ENCODE peak calls at places on chromosomes 13 and 19, in seven cellular contexts. I is GM12891, K is stomach, W is Panc1, X is spleen, V is GM23338, P is vagina. R is an unnamed sample.

GRCh38 chr13:52006491-52007245 is 4.6 kb downstream of the ATP7B start:
- DNase-seq in V (no peak), X (no peak), W (no peak), K (no peak), P (no peak), I (no peak), R (no peak)

GRCh38 chr19:5011476-5012238 is 42.7 kb downstream of the KDM4B start:
- DNase-seq in W (no peak), I (no peak), V (no peak), P (no peak), K (no peak), X (no peak), R (no peak)

GRCh38 chr13:102800145-102801041 is 1.5 kb downstream of the BIVM start:
- DNase-seq in P (no peak), K (peak; percentile 83), I (peak; percentile 85), X (peak; percentile 95), W (peak; percentile 10), V (peak; percentile 85), R (peak; percentile 97)

GRCh38 chr13:37617162-37617561 is 18.6 kb upstream of the POSTN start:
- DNase-seq in V (peak; percentile 22), K (no peak), X (no peak), P (no peak), I (no peak), W (no peak), R (no peak)

GRCh38 chr19:38663957-38664502 is 16.6 kb downstream of the ACTN4 start:
- DNase-seq in P (no peak), V (no peak), X (peak; percentile 76), I (no peak), K (no peak), W (no peak), R (peak; percentile 57)

GRCh38 chr19:12365372-12366162 is at the start of gene ZNF442:
- DNase-seq in P (peak; percentile 97), X (peak; percentile 95), V (peak; percentile 100), I (peak; percentile 86), W (peak; percentile 69), K (peak; percentile 95), R (peak; percentile 92)

GRCh38 chr13:67632590-67632989 is 402.5 kb upstream of the PCDH9 start:
- DNase-seq in I (no peak), V (no peak), K (no peak), W (no peak), P (no peak), X (no peak), R (no peak)

GRCh38 chr13:110347535-110348308 is 40.6 kb downstream of the COL4A2 start:
- DNase-seq in X (no peak), P (no peak), W (no peak), I (no peak), K (no peak), V (no peak), R (no peak)

GRCh38 chr13:21800847-21801616 is 130.2 kb downstream of the FGF9 start:
- DNase-seq in P (no peak), W (no peak), V (peak; percentile 2), K (no peak), I (no peak), X (no peak), R (no peak)

GRCh38 chr19:18478545-18479311 is 40.8 kb upstream of the ISYNA1 start:
- DNase-seq in I (peak; percentile 82), K (peak; percentile 70), V (no peak), P (no peak), X (peak; percentile 92), W (no peak), R (peak; percentile 92)

GRCh38 chr13:73995752-73996151 is 138.5 kb downstream of the KLF12 start:
- DNase-seq in P (no peak), W (no peak), X (no peak), V (no peak), I (no peak), K (no peak), R (peak; percentile 23)

GRCh38 chr13:66803759-66804456 is 426.2 kb downstream of the PCDH9 start:
- DNase-seq in X (no peak), K (no peak), I (no peak), W (no peak), V (no peak), P (no peak), R (no peak)

GRCh38 chr19:32890841-32891240 is 21.3 kb upstream of the SLC7A9 start:
- DNase-seq in I (no peak), X (no peak), W (no peak), K (no peak), P (no peak), V (no peak), R (peak; percentile 47)

GRCh38 chr13:72431981-72432617 is 295.3 kb downstream of the MZT1 start:
- DNase-seq in I (no peak), W (no peak), V (peak; percentile 43), K (no peak), P (no peak), X (no peak), R (no peak)

GRCh38 chr19:12574036-12574435 is 22.8 kb upstream of the ZNF564 start:
- DNase-seq in P (no peak), K (no peak), X (peak; percentile 80), I (no peak), V (peak; percentile 33), W (no peak), R (no peak)

GRCh38 chr19:36169084-36169760 is 17.0 kb upstream of the COX7A1 start:
- DNase-seq in P (no peak), X (no peak), K (peak; percentile 35), W (no peak), V (peak; percentile 11), I (no peak), R (no peak)

GRCh38 chr13:66414196-66414800 is 815.8 kb downstream of the PCDH9 start:
- DNase-seq in W (no peak), P (no peak), K (no peak), X (no peak), V (no peak), I (no peak), R (no peak)

GRCh38 chr19:18119243-18120105 is 21.9 kb downstream of the MAST3 start:
- DNase-seq in W (no peak), X (peak; percentile 88), K (no peak), I (peak; percentile 64), V (peak; percentile 20), P (no peak), R (no peak)

DNA sequence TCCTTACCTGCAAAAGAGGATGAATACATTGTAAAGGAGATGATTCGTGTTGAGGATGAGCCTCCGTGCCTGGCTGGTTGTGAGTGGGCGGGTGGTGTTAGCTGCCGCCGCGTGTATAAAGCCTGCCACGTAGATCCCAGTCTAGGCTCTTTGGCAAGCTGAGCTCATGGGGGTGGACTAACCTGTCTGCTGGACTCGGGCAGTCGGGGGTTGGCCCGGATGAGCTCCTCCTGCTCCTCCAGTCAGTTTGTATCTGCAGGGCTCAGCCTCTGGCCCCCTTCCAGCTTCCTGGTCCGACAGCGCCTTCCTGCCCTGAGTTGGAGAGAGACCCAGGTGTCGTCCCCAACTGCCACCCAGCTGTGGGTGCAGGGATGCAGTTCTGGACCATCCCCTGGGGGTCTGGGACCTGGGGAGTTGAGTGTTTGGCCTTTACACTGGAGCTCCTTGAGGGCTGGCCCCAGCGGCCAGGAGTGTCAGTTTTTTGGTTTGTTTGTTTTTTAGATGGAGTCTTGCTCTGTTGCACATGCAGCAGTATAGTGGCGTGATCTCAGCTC is 20.9 kb downstream of the TECR start:
- DNase-seq in W (no peak), I (no peak), P (no peak), K (peak; percentile 34), X (no peak), V (no peak), R (no peak)
- TF ChIP-seq POLR2AphosphoS5 in W (no peak), I (no peak), P (no peak), K (no peak), X (no peak), V (no peak), R (no peak)

DNA sequence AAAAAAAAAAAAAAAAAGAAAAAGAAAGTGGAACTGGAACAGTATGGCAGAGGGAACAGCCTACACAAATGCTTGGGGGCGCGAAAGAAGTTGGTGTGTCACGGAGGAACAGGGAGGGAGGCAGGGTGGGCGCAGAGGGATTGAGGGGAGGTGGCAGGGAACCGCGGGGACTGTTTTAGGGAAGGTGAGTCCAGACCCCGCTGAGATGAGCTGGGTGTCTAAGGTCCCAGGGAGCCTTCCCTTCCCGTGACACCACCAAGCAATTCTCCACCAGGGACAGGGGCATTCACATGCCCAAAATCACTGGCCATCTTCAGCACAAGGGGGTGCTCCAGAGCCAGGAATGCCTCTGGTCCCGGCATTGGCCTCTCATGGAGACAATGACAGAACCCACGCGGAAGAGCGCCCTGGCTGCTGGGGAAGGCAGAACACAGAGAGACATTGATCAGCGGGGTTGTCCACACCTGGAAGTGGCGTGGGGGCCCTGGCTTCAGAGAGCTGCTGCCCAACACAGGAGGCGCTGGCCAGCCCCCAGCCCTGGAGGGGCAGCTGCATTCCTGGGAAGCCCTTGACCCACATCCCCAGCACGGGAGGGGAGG is 6.9 kb downstream of the PEAK3 start:
- DNase-seq in P (no peak), K (peak; percentile 69), X (peak; percentile 89), V (peak; percentile 87), I (no peak), W (no peak), R (peak; percentile 70)
- TF ChIP-seq POLR2AphosphoS5 in P (peak; percentile 36), K (peak; percentile 8), X (peak; percentile 68), V (no peak), I (peak; percentile 64), W (peak; percentile 26), R (no peak)

GRCh38 chr19:49094505-49095482 is 9.5 kb downstream of the SNRNP70 start:
- DNase-seq in W (no peak), K (no peak), V (no peak), X (no peak), I (no peak), P (no peak), R (no peak)
- TF ChIP-seq POLR2AphosphoS5 in W (no peak), K (no peak), V (no peak), X (no peak), I (no peak), P (no peak), R (no peak)

GRCh38 chr13:76837811-76838210 is 48.4 kb downstream of the KCTD12 start:
- DNase-seq in K (no peak), P (no peak), X (no peak), W (no peak), I (no peak), V (no peak), R (no peak)
- TF ChIP-seq POLR2AphosphoS5 in K (no peak), P (no peak), X (no peak), W (no peak), I (no peak), V (no peak), R (no peak)

DNA sequence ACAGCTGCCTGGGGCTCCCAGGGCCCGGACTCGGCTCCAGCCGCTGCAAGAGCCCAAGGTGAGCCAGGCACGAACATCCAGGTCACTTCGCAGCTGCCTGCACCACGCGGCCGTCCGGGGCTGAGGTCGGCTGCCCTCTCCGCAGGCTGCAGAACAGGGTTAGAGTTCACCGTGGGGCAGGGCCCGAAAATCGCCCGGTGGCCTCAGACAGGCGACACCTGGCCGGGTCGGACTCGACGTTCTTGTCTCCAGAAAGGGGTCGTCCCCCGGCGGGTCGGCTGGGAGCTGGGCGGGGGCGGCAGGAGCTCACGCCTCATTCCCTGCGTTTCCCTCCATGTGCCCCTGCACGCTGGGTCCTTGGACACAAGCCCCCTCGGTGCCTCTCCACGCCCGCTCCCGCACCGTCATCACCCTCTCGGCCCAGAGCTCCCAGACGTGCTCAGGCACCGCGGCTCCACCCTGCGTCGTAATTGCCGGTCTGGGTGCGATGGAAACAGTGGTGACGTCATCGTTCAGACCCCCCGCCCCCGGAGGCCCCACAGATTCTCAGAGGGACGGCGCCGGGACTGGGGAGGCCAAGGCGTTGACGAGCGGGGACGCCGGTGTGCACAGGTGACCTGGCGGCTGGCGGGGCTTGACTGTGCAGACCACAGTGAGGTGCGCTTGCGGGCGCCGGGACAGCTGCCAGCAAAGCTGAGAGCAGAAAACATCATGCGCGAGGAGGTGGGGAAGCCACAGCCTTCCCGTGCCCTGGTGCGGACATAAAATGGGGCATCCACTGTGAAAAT is 4.0 kb upstream of the GRIN3B start:
- DNase-seq in K (peak; percentile 55), V (peak; percentile 75), I (peak; percentile 69), W (no peak), P (no peak), X (peak; percentile 86), R (peak; percentile 89)
- TF ChIP-seq POLR2AphosphoS5 in K (no peak), V (no peak), I (no peak), W (peak; percentile 28), P (peak; percentile 47), X (peak; percentile 51), R (no peak)